ENCODE peak calls at places on chromosomes 2 and 18, in eight cellular contexts. One of them, this sample, is unnamed.

GRCh38 chr2:182447843-182448242 is 21.0 kb upstream of the PDE1A start:
- DNase-seq in sigmoid colon: no peak
- DNase-seq in transverse colon: no peak
- DNase-seq in H1: no peak
- DNase-seq in SK-N-SH: no peak
- DNase-seq in tibial nerve: no peak
- DNase-seq in upper lobe of left lung: no peak
- DNase-seq in K562: no peak
- DNase-seq in this sample: no peak

GRCh38 chr2:195414479-195414878 is 242.5 kb upstream of the SLC39A10 start:
- DNase-seq in SK-N-SH: no peak
- DNase-seq in K562: no peak
- DNase-seq in sigmoid colon: no peak
- DNase-seq in tibial nerve: no peak
- DNase-seq in upper lobe of left lung: no peak
- DNase-seq in H1: no peak
- DNase-seq in transverse colon: no peak
- DNase-seq in this sample: no peak

GRCh38 chr2:106976548-106976947 is 90.6 kb upstream of the ST6GAL2 start:
- DNase-seq in upper lobe of left lung: no peak
- DNase-seq in K562: no peak
- DNase-seq in H1: no peak
- DNase-seq in transverse colon: no peak
- DNase-seq in SK-N-SH: no peak
- DNase-seq in tibial nerve: no peak
- DNase-seq in sigmoid colon: no peak
- DNase-seq in this sample: no peak

GRCh38 chr2:140988597-140988996 is 1142.2 kb downstream of the LRP1B start:
- DNase-seq in upper lobe of left lung: no peak
- DNase-seq in K562: no peak
- DNase-seq in transverse colon: no peak
- DNase-seq in SK-N-SH: no peak
- DNase-seq in sigmoid colon: no peak
- DNase-seq in H1: no peak
- DNase-seq in tibial nerve: no peak
- DNase-seq in this sample: no peak

GRCh38 chr2:19354417-19355022 is 3.9 kb downstream of the OSR1 start:
- DNase-seq in sigmoid colon: no peak
- DNase-seq in transverse colon: no peak
- DNase-seq in SK-N-SH: peak; percentile 26
- DNase-seq in upper lobe of left lung: no peak
- DNase-seq in H1: no peak
- DNase-seq in tibial nerve: no peak
- DNase-seq in K562: no peak
- DNase-seq in this sample: no peak

GRCh38 chr2:145159676-145160075 is 639.8 kb upstream of the ZEB2 start:
- DNase-seq in tibial nerve: no peak
- DNase-seq in upper lobe of left lung: no peak
- DNase-seq in SK-N-SH: no peak
- DNase-seq in K562: no peak
- DNase-seq in transverse colon: no peak
- DNase-seq in sigmoid colon: no peak
- DNase-seq in H1: no peak
- DNase-seq in this sample: no peak

GRCh38 chr2:72572501-72572900 is 253.3 kb downstream of the EXOC6B start:
- DNase-seq in SK-N-SH: no peak
- DNase-seq in sigmoid colon: no peak
- DNase-seq in K562: no peak
- DNase-seq in transverse colon: no peak
- DNase-seq in H1: no peak
- DNase-seq in tibial nerve: no peak
- DNase-seq in upper lobe of left lung: no peak
- DNase-seq in this sample: no peak

GRCh38 chr2:170408461-170409163 is 230.7 kb downstream of the MYO3B start:
- DNase-seq in transverse colon: no peak
- DNase-seq in H1: peak; percentile 0
- DNase-seq in upper lobe of left lung: no peak
- DNase-seq in sigmoid colon: no peak
- DNase-seq in tibial nerve: no peak
- DNase-seq in K562: no peak
- DNase-seq in SK-N-SH: peak; percentile 12
- DNase-seq in this sample: no peak

GRCh38 chr18:79465392-79465991 is 69.8 kb downstream of the NFATC1 start:
- DNase-seq in upper lobe of left lung: no peak
- DNase-seq in sigmoid colon: no peak
- DNase-seq in tibial nerve: no peak
- DNase-seq in transverse colon: peak; percentile 43
- DNase-seq in H1: no peak
- DNase-seq in K562: no peak
- DNase-seq in SK-N-SH: no peak
- DNase-seq in this sample: no peak

GRCh38 chr18:1483386-1483785 is 578.7 kb downstream of the ADCYAP1 start:
- DNase-seq in sigmoid colon: no peak
- DNase-seq in H1: no peak
- DNase-seq in upper lobe of left lung: no peak
- DNase-seq in transverse colon: no peak
- DNase-seq in tibial nerve: no peak
- DNase-seq in K562: no peak
- DNase-seq in SK-N-SH: no peak
- DNase-seq in this sample: no peak

GRCh38 chr2:7915302-7916200 is 766.3 kb upstream of the ID2 start:
- DNase-seq in tibial nerve: no peak
- DNase-seq in H1: no peak
- DNase-seq in transverse colon: no peak
- DNase-seq in K562: no peak
- DNase-seq in sigmoid colon: no peak
- DNase-seq in SK-N-SH: no peak
- DNase-seq in upper lobe of left lung: no peak
- DNase-seq in this sample: no peak

GRCh38 chr18:59357928-59358327 is 1.1 kb downstream of the LMAN1 start:
- DNase-seq in upper lobe of left lung: no peak
- DNase-seq in H1: no peak
- DNase-seq in SK-N-SH: peak; percentile 8
- DNase-seq in K562: no peak
- DNase-seq in tibial nerve: no peak
- DNase-seq in transverse colon: no peak
- DNase-seq in sigmoid colon: no peak
- DNase-seq in this sample: no peak

GRCh38 chr18:3994061-3994687 is 460.9 kb downstream of the DLGAP1 start:
- DNase-seq in sigmoid colon: no peak
- DNase-seq in SK-N-SH: no peak
- DNase-seq in upper lobe of left lung: no peak
- DNase-seq in H1: no peak
- DNase-seq in tibial nerve: no peak
- DNase-seq in K562: no peak
- DNase-seq in transverse colon: no peak
- DNase-seq in this sample: no peak

GRCh38 chr2:5555636-5556035 is 136.5 kb upstream of the SOX11 start:
- DNase-seq in tibial nerve: no peak
- DNase-seq in upper lobe of left lung: no peak
- DNase-seq in H1: no peak
- DNase-seq in sigmoid colon: no peak
- DNase-seq in transverse colon: no peak
- DNase-seq in K562: no peak
- DNase-seq in SK-N-SH: no peak
- DNase-seq in this sample: no peak

GRCh38 chr2:5563411-5563810 is 128.8 kb upstream of the SOX11 start:
- DNase-seq in K562: no peak
- DNase-seq in transverse colon: no peak
- DNase-seq in H1: no peak
- DNase-seq in sigmoid colon: no peak
- DNase-seq in tibial nerve: no peak
- DNase-seq in upper lobe of left lung: no peak
- DNase-seq in SK-N-SH: no peak
- DNase-seq in this sample: no peak

GRCh38 chr2:5562865-5563264 is 129.3 kb upstream of the SOX11 start:
- DNase-seq in tibial nerve: no peak
- DNase-seq in SK-N-SH: no peak
- DNase-seq in H1: no peak
- DNase-seq in transverse colon: no peak
- DNase-seq in K562: no peak
- DNase-seq in sigmoid colon: no peak
- DNase-seq in upper lobe of left lung: no peak
- DNase-seq in this sample: no peak

GRCh38 chr2:5560981-5561380 is 131.2 kb upstream of the SOX11 start:
- DNase-seq in H1: no peak
- DNase-seq in K562: no peak
- DNase-seq in SK-N-SH: peak; percentile 32
- DNase-seq in tibial nerve: peak; percentile 36
- DNase-seq in upper lobe of left lung: no peak
- DNase-seq in transverse colon: no peak
- DNase-seq in sigmoid colon: no peak
- DNase-seq in this sample: no peak
- TF ChIP-seq EP300 in H1: no peak
- TF ChIP-seq EP300 in K562: no peak
- TF ChIP-seq EP300 in SK-N-SH: no peak
- TF ChIP-seq EP300 in tibial nerve: no peak
- TF ChIP-seq EP300 in upper lobe of left lung: no peak
- TF ChIP-seq EP300 in transverse colon: no peak
- TF ChIP-seq EP300 in sigmoid colon: no peak
- TF ChIP-seq EP300 in this sample: no peak

GRCh38 chr2:197107291-197108269 is 181.1 kb upstream of the PGAP1 start:
- DNase-seq in SK-N-SH: no peak
- DNase-seq in sigmoid colon: peak; percentile 87
- DNase-seq in tibial nerve: peak; percentile 60
- DNase-seq in K562: no peak
- DNase-seq in H1: no peak
- DNase-seq in transverse colon: peak; percentile 23
- DNase-seq in upper lobe of left lung: no peak
- DNase-seq in this sample: peak; percentile 45
- H3K36me3 ChIP-seq in SK-N-SH: peaks cover 2% of the 10 kb centered on the region
- H3K36me3 ChIP-seq in sigmoid colon: no peaks in the 10 kb centered on the region
- H3K36me3 ChIP-seq in tibial nerve: no peaks in the 10 kb centered on the region
- H3K36me3 ChIP-seq in K562: no peaks in the 10 kb centered on the region
- H3K36me3 ChIP-seq in H1: no peaks in the 10 kb centered on the region
- H3K36me3 ChIP-seq in transverse colon: no peaks in the 10 kb centered on the region
- H3K36me3 ChIP-seq in upper lobe of left lung: peaks cover 7% of the 10 kb centered on the region
- H3K36me3 ChIP-seq in this sample: no peaks in the 10 kb centered on the region

GRCh38 chr18:6504605-6505510 is 90.1 kb upstream of the L3MBTL4 start:
- DNase-seq in K562: no peak
- DNase-seq in SK-N-SH: no peak
- DNase-seq in upper lobe of left lung: no peak
- DNase-seq in transverse colon: no peak
- DNase-seq in sigmoid colon: no peak
- DNase-seq in H1: no peak
- DNase-seq in tibial nerve: no peak
- DNase-seq in this sample: no peak

DNA sequence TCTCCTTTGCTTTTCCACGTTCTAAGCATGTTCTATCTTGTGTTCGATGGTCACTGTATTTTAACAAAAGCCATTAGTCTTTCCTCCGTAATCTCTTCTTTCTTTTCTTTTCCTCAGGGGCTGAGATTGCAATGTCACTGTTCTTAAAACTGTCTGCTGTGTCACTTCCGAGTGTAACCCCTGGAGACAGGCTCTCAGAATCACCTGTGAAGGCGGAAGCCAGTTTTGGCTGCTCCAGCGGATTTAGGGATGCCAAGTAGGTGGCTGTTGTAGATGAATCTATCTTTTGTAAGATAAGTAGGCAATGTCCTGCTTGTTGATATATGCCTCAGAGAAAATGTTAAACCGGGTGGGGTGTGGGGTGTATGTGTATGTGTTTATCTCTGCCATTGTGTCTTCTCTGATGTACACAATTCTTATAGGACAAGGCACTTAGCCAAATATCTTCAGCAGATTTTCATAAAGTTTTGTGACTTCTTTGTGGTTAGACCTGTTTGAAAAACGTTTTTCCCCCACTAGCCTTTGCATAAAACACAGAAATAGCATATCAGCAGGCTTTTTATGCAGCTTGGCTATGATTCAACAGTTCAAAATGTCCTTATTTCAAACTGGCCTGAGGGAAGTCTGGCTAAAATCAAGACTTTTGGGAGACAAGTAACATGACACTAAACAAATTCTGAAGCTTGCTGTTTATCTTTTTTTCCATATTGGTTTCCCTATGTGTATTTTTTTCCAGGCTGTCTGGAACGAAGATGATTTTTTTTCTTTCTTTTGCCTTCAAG is 94.9 kb upstream of the L3MBTL4 start:
- DNase-seq in sigmoid colon: no peak
- DNase-seq in H1: no peak
- DNase-seq in SK-N-SH: peak; percentile 44
- DNase-seq in tibial nerve: no peak
- DNase-seq in K562: no peak
- DNase-seq in transverse colon: no peak
- DNase-seq in upper lobe of left lung: no peak
- DNase-seq in this sample: no peak
- TF ChIP-seq EP300 in sigmoid colon: no peak
- TF ChIP-seq EP300 in H1: no peak
- TF ChIP-seq EP300 in SK-N-SH: no peak
- TF ChIP-seq EP300 in tibial nerve: no peak
- TF ChIP-seq EP300 in K562: no peak
- TF ChIP-seq EP300 in transverse colon: no peak
- TF ChIP-seq EP300 in upper lobe of left lung: no peak
- TF ChIP-seq EP300 in this sample: no peak

DNA sequence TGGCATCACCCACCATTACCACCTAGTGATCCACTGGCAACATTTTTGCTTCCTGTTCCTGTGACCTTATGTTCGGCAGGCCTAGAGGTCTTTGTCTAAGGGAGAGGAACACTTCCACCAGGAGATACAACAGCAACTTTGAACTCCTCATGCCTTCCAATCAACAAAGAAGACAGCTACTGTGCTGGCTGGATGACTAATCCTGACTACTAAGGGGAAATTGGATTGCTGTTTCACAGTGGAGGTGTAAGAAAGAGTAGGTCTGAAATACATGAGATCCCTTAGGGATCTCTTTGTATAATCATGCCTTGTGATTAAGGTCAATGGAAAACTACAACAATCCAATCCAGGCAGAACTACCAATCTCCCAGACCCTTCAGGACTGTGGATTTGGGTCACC is 45.2 kb downstream of the EIF2AK3 start:
- DNase-seq in upper lobe of left lung: no peak
- DNase-seq in H1: no peak
- DNase-seq in tibial nerve: no peak
- DNase-seq in sigmoid colon: no peak
- DNase-seq in K562: no peak
- DNase-seq in SK-N-SH: no peak
- DNase-seq in transverse colon: no peak
- DNase-seq in this sample: no peak
- H3K36me3 ChIP-seq in upper lobe of left lung: peaks cover 51% of the 10 kb centered on the region
- H3K36me3 ChIP-seq in H1: peaks cover 14% of the 10 kb centered on the region
- H3K36me3 ChIP-seq in tibial nerve: peaks cover 5% of the 10 kb centered on the region
- H3K36me3 ChIP-seq in sigmoid colon: peaks cover 30% of the 10 kb centered on the region
- H3K36me3 ChIP-seq in K562: peaks cover 48% of the 10 kb centered on the region
- H3K36me3 ChIP-seq in SK-N-SH: peaks cover 51% of the 10 kb centered on the region
- H3K36me3 ChIP-seq in transverse colon: peaks cover 54% of the 10 kb centered on the region
- H3K36me3 ChIP-seq in this sample: no peaks in the 10 kb centered on the region

DNA sequence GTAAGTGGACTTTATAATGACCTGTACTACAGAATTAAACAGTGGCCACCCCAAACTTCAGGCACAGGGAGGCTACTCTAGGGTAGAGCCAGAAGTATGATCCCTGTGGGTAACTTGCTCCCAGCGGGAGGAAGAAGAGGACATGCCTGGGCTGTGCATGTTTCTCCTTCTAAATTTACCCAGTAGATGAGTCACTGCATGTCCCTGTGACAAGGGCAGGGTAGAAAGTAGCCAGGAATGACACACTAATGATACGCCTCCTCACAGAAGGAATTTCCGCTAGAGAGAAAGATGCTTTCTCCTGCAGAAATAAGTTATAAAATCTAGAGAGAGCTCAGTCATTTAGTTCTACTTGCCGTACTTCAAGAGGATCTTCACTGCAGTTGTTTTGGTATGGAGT is 7.5 kb downstream of the ACYP2 start:
- DNase-seq in sigmoid colon: no peak
- DNase-seq in upper lobe of left lung: no peak
- DNase-seq in tibial nerve: no peak
- DNase-seq in SK-N-SH: no peak
- DNase-seq in transverse colon: no peak
- DNase-seq in K562: no peak
- DNase-seq in H1: no peak
- DNase-seq in this sample: no peak
- TF ChIP-seq EP300 in sigmoid colon: no peak
- TF ChIP-seq EP300 in upper lobe of left lung: no peak
- TF ChIP-seq EP300 in tibial nerve: no peak
- TF ChIP-seq EP300 in SK-N-SH: no peak
- TF ChIP-seq EP300 in transverse colon: no peak
- TF ChIP-seq EP300 in K562: no peak
- TF ChIP-seq EP300 in H1: no peak
- TF ChIP-seq EP300 in this sample: no peak